ENCODE peak calls at places on chromosomes 11 and 22, in nine cellular contexts. Q, O, C, X, M, P, V, H and U are unnamed samples.

GRCh38 chr22:30984317-30984716 is 15.3 kb downstream of the TUG1 start:
- DNase-seq in P (no peak), C (no peak), M (no peak), Q (no peak), X (no peak), O (no peak), V (no peak), H (no peak), U (no peak)

GRCh38 chr11:2150206-2150847 is 10.7 kb downstream of the INS start:
- DNase-seq in P (no peak), V (peak; percentile 62), H (peak; percentile 45), Q (no peak), M (peak; percentile 23), X (no peak), O (peak; percentile 20), C (no peak), U (no peak)

GRCh38 chr11:92932023-92932422 is 37.4 kb upstream of the MTNR1B start:
- DNase-seq in C (no peak), X (no peak), M (no peak), P (no peak), H (no peak), V (no peak), O (no peak), Q (no peak), U (no peak)

GRCh38 chr11:87462171-87462570 is 424.4 kb downstream of the TMEM135 start:
- DNase-seq in X (no peak), H (no peak), C (no peak), V (no peak), O (no peak), Q (no peak), P (no peak), M (no peak), U (no peak)

GRCh38 chr11:127454856-127455255 is 454.3 kb upstream of the KIRREL3 start:
- DNase-seq in H (peak; percentile 89), C (no peak), V (no peak), O (peak; percentile 89), Q (no peak), P (no peak), X (no peak), M (peak; percentile 75), U (no peak)

GRCh38 chr11:103624708-103625623 is 411.5 kb upstream of the DDI1 start:
- DNase-seq in X (no peak), C (peak; percentile 71), M (no peak), P (no peak), V (no peak), H (no peak), Q (no peak), O (no peak), U (no peak)

GRCh38 chr11:73137262-73137941 is 4.7 kb downstream of the FCHSD2 start:
- DNase-seq in O (no peak), P (no peak), X (no peak), M (no peak), H (no peak), C (no peak), Q (no peak), V (no peak), U (no peak)

GRCh38 chr11:75273331-75273988 is 32.9 kb downstream of the TPBGL start:
- DNase-seq in C (no peak), O (no peak), X (no peak), P (no peak), Q (no peak), H (no peak), V (no peak), M (no peak), U (no peak)

GRCh38 chr11:102345923-102346322 is 1.1 kb upstream of the BIRC2 start:
- DNase-seq in C (no peak), P (no peak), V (peak; percentile 28), M (no peak), O (no peak), H (no peak), X (no peak), Q (no peak), U (no peak)

GRCh38 chr11:10076458-10077141 is 217.4 kb downstream of the SBF2 start:
- DNase-seq in V (peak; percentile 19), Q (peak; percentile 60), H (no peak), O (no peak), P (peak; percentile 1), X (peak; percentile 2), M (no peak), C (no peak), U (peak; percentile 66)

GRCh38 chr11:26245046-26245445 is 86.9 kb upstream of the ANO3 start:
- DNase-seq in V (no peak), O (no peak), P (no peak), X (no peak), C (no peak), M (no peak), Q (no peak), H (no peak), U (no peak)

GRCh38 chr11:65279713-65280459 is 18.1 kb downstream of the POLA2 start:
- DNase-seq in V (peak; percentile 96), Q (peak; percentile 58), O (no peak), X (peak; percentile 28), M (no peak), H (no peak), C (peak; percentile 91), P (peak; percentile 17), U (no peak)